ENCODE peak calls at places on chromosomes 3 and 15, in seven cellular contexts. P is right lobe of liver, U is ovary, V is transverse colon, J is lower leg skin, E is GM12892, G is sigmoid colon. C is an unnamed sample.

GRCh38 chr15:60541784-60542617 is 63.1 kb upstream of the ICE2 start:
- DNase-seq in G (no peak), J (no peak), V (no peak), P (no peak), E (no peak), U (no peak), C (no peak)

GRCh38 chr15:58748787-58749531 is 548 bp downstream of the ADAM10 start:
- DNase-seq in P (peak), U (peak), J (peak), V (peak), G (peak), E (peak), C (peak)

GRCh38 chr3:148540266-148540665 is 157.4 kb upstream of the AGTR1 start:
- DNase-seq in U (no peak), E (no peak), P (no peak), V (no peak), J (no peak), G (no peak), C (no peak)

GRCh38 chr15:87080547-87080946 is 1000.9 kb downstream of the AGBL1 start:
- DNase-seq in J (no peak), E (no peak), G (no peak), V (no peak), P (no peak), U (no peak), C (no peak)

GRCh38 chr3:59127071-59127470 is 77.2 kb upstream of the CFAP20DC start:
- DNase-seq in P (no peak), J (no peak), G (no peak), E (no peak), V (no peak), U (no peak), C (no peak)

GRCh38 chr15:75008249-75009017 is 13.1 kb downstream of the SCAMP5 start:
- DNase-seq in V (no peak), J (no peak), U (no peak), G (no peak), E (no peak), P (no peak), C (no peak)

GRCh38 chr15:91420689-91421088 is 320.6 kb downstream of the SV2B start:
- DNase-seq in P (no peak), J (no peak), G (no peak), U (no peak), E (no peak), V (no peak), C (no peak)

GRCh38 chr3:58005662-58006061 is 2.6 kb upstream of the FLNB start:
- DNase-seq in E (no peak), G (no peak), V (no peak), U (no peak), J (no peak), P (no peak), C (no peak)

GRCh38 chr15:60121845-60122244 is 117.7 kb downstream of the FOXB1 start:
- DNase-seq in U (no peak), G (no peak), E (no peak), J (no peak), P (no peak), V (no peak), C (no peak)

GRCh38 chr3:194596906-194597305 is 36.3 kb downstream of the TMEM44 start:
- DNase-seq in J (no peak), U (no peak), P (no peak), V (no peak), E (no peak), G (no peak), C (no peak)

GRCh38 chr3:42489116-42489936 is 13.1 kb upstream of the VIPR1 start:
- DNase-seq in G (peak), V (no peak), E (no peak), J (peak), U (peak), P (no peak), C (no peak)

GRCh38 chr3:138186216-138186615 is 885 bp upstream of the ARMC8 start:
- DNase-seq in J (no peak), U (no peak), E (no peak), G (no peak), P (no peak), V (no peak), C (peak)

GRCh38 chr3:138184994-138185393 is 2.1 kb upstream of the ARMC8 start:
- DNase-seq in P (no peak), V (no peak), U (no peak), G (no peak), E (no peak), J (no peak), C (no peak)

GRCh38 chr3:138188013-138188352 is 882 bp downstream of the ARMC8 start:
- DNase-seq in G (peak), P (no peak), J (no peak), V (no peak), U (peak), E (peak), C (peak)

GRCh38 chr3:138186803-138187295 is 252 bp upstream of the ARMC8 start:
- DNase-seq in J (peak), G (peak), U (peak), P (peak), E (peak), V (peak), C (peak)

DNA sequence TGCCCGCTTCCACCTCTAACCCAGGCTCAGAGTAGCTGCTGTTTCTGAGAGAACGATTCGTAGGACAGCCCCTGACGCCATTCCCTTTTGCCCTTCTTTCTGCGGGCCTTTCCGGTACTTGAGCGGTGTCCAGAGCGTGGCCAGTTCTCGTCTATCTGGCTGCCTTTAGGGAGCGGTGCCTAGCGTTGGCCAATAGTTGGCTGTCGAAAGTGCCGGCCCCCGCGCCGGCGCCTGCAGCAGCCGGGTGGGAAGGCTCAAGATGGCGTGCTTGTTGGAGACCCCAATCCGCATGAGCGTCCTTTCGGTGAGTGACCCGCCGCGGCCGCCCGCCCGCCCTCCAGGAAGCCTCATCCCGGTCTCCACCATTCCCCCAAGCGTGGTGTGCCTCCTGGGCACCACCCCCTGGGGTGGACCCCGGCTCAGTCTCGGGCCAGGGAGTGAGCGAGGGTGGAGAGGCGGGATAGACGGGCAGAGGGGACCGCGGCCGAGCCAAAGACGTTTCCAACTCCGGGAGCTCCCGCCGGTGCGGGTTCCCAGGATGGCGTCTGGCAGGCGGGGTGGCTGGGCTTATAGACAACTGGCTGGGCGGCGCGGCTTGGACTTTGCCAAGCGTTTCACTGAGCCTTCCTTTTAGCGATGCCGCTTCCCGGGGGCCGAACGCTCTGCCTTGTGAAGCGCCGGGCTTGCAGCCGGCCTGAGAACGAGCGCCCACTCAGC is at the start of gene ARMC8:
- DNase-seq in J (peak), U (peak), E (peak), G (peak), P (peak), V (peak), C (no peak)
- TF ChIP-seq POLR2A in J (no peak), U (peak), E (peak), G (peak), P (peak), V (peak), C (peak)

GRCh38 chr3:45486136-45486535 is 97.8 kb downstream of the LARS2 start:
- DNase-seq in G (no peak), J (no peak), U (no peak), E (no peak), P (no peak), V (no peak), C (no peak)
- TF ChIP-seq POLR2A in G (no peak), J (no peak), U (no peak), E (no peak), P (no peak), V (no peak), C (no peak)

GRCh38 chr3:155069729-155070128 is 10.4 kb upstream of the MME start:
- DNase-seq in V (no peak), E (no peak), P (no peak), G (no peak), J (no peak), U (no peak), C (no peak)
- TF ChIP-seq POLR2A in V (no peak), E (no peak), P (no peak), G (no peak), J (no peak), U (no peak), C (no peak)

DNA sequence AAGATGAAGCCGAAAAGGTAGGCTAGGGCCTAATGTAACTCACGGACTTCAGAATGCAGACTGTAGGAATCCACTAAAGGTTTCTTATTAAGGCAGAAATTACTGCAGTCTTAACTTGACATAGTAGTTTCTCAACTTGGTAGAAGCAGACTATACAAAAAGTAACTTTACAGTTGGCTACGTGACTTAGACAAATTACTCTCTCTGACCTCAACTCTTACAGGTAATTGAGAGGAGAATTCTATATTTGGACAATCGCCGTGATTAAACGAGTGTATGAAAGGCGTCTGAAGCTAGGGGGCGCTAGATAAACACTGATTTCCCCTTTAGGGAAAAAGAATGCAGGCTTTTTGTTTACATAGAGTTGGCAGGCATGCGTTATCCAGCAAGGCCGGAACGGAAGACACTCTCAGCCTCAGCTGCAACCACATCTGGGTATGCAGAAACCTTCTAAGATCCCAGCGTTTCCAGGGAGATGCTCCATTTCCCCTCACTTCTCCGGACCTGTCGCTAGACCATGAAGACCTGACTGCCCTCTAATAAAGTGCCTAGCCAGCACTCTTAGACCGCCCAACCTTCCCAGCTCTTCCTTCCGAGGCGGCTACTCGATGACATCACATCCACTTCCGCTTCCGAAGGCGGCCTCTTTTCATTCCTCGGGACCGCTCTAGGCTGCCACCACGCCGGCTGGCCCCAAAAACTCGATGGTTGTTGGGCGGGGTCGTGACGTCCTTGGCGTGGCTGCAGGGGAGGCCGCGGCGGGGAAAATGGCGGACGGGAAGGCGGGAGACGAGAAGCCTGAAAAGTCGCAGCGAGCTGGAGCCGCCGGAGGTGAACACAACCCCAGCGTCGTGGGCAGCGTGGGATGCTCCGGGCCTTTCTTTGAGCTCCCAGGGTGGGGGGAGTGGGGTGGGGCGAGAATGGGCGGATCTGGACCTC is at the start of gene PCNP:
- DNase-seq in J (peak), E (peak), V (peak), P (peak), U (peak), G (peak), C (peak)
- TF ChIP-seq POLR2A in J (no peak), E (peak), V (peak), P (peak), U (peak), G (peak), C (peak)

GRCh38 chr3:100043271-100043670 is 71.0 kb downstream of the FILIP1L start:
- DNase-seq in E (no peak), U (no peak), J (no peak), V (no peak), P (no peak), G (no peak), C (no peak)

GRCh38 chr3:100041328-100041749 is 73.0 kb downstream of the FILIP1L start:
- DNase-seq in J (no peak), V (no peak), U (no peak), E (no peak), G (no peak), P (no peak), C (no peak)

GRCh38 chr3:100042577-100042981 is 71.7 kb downstream of the FILIP1L start:
- DNase-seq in J (no peak), V (no peak), U (no peak), P (no peak), E (no peak), G (no peak), C (no peak)

GRCh38 chr3:100040846-100041245 is 73.5 kb downstream of the FILIP1L start:
- DNase-seq in E (no peak), P (no peak), G (no peak), U (no peak), J (no peak), V (no peak), C (no peak)

DNA sequence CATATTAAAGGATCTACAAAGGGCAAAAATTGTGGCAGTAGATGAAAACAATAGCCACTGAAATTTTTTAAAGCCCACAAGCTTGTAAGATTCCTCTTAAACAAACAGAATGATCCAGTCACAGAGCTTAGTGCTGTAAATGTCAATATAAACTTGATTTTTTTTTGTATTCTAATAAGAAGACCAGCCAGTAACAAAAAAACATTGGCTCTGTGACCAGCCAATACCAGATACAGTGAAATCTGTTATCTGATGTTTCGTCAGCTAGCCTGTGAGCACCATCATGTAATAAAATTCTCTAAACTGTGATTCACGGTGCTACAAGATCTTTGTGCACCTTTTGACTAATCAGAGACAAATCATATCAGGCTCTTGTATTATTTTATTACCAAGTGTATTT is 72.2 kb downstream of the FILIP1L start:
- DNase-seq in G (no peak), E (no peak), P (no peak), U (no peak), J (no peak), V (no peak), C (no peak)
- TF ChIP-seq POLR2A in G (no peak), E (no peak), P (no peak), U (no peak), J (no peak), V (no peak), C (no peak)

GRCh38 chr15:73330206-73331051 is 38.3 kb downstream of the HCN4 start:
- DNase-seq in P (peak), U (no peak), V (no peak), E (no peak), J (no peak), G (peak), C (no peak)

GRCh38 chr15:73329501-73330200 is 39.1 kb downstream of the HCN4 start:
- DNase-seq in J (no peak), E (no peak), G (peak), U (no peak), P (peak), V (no peak), C (no peak)

GRCh38 chr15:73328149-73328820 is 40.5 kb downstream of the HCN4 start:
- DNase-seq in U (no peak), V (no peak), J (no peak), G (peak), P (peak), E (no peak), C (no peak)

GRCh38 chr15:73331501-73331900 is 37.3 kb downstream of the HCN4 start:
- DNase-seq in G (peak), V (no peak), E (no peak), U (no peak), P (peak), J (no peak), C (no peak)

DNA sequence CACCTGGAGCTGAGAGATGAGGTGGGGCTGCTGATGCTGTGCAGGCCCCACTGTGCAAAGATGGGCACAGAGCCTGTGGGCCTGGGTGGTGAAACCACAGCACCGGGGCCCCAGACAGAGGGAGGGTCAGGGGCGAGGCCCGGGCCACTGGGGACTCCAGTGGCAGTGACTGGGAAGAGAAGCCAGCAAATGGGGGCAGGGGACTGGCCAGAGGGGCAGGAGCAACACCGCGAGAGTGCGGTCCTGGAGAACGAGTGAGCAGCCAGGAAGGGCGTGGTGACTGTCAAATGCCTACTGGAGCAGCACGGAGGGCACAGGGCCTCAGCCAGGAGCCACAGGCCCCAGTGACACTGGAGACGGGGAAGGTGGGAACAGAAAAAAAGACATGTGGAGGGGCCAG is 39.8 kb downstream of the HCN4 start:
- DNase-seq in V (no peak), P (peak), U (no peak), E (no peak), J (no peak), G (peak), C (no peak)
- TF ChIP-seq POLR2A in V (no peak), P (no peak), U (no peak), E (no peak), J (no peak), G (no peak), C (no peak)

DNA sequence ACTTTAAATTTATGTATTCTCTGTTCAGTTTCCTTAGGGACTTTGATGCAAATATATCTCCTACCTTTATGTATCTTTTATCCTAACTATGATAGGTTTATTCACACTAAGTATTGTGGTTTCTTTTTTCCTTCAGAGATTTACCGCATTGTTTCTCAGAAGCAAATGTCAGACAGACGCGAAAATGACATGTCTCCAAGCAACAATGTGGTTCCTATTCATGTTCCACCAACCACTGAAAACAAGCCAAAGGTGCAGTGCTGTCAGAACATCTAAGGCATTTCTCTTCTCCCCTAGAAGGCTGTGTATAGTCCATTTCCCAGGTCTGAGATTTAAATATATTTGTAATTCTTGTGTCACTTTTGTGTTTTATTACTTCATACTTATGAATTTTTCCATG is 18.3 kb downstream of the RAB11A start:
- DNase-seq in P (no peak), V (no peak), U (no peak), E (no peak), J (no peak), G (no peak), C (no peak)
- TF ChIP-seq POLR2A in P (no peak), V (no peak), U (no peak), E (no peak), J (no peak), G (no peak), C (no peak)

GRCh38 chr3:71873093-71873611 is 88.2 kb upstream of the PROK2 start:
- DNase-seq in U (no peak), G (no peak), V (no peak), P (no peak), J (no peak), E (no peak), C (no peak)
- TF ChIP-seq POLR2A in U (no peak), G (no peak), V (no peak), P (no peak), J (no peak), E (no peak), C (no peak)

GRCh38 chr15:31326729-31327673 is at the start of gene KLF13:
- DNase-seq in J (peak), U (peak), V (peak), E (peak), G (peak), P (peak), C (peak)
- TF ChIP-seq POLR2A in J (no peak), U (peak), V (no peak), E (no peak), G (no peak), P (peak), C (peak)

GRCh38 chr15:100723323-100723801 is 121.0 kb downstream of the ASB7 start:
- DNase-seq in V (no peak), G (no peak), P (no peak), J (no peak), E (no peak), U (no peak), C (no peak)

GRCh38 chr15:100722551-100723322 is 120.3 kb downstream of the ASB7 start:
- DNase-seq in V (no peak), P (no peak), G (no peak), U (no peak), E (no peak), J (no peak), C (no peak)

GRCh38 chr15:100725121-100726069 is 123.0 kb downstream of the ASB7 start:
- DNase-seq in U (no peak), J (peak), G (no peak), E (no peak), P (no peak), V (no peak), C (no peak)

GRCh38 chr15:100720406-100720967 is 118.1 kb downstream of the ASB7 start:
- DNase-seq in V (no peak), G (no peak), P (no peak), J (peak), U (no peak), E (no peak), C (no peak)

DNA sequence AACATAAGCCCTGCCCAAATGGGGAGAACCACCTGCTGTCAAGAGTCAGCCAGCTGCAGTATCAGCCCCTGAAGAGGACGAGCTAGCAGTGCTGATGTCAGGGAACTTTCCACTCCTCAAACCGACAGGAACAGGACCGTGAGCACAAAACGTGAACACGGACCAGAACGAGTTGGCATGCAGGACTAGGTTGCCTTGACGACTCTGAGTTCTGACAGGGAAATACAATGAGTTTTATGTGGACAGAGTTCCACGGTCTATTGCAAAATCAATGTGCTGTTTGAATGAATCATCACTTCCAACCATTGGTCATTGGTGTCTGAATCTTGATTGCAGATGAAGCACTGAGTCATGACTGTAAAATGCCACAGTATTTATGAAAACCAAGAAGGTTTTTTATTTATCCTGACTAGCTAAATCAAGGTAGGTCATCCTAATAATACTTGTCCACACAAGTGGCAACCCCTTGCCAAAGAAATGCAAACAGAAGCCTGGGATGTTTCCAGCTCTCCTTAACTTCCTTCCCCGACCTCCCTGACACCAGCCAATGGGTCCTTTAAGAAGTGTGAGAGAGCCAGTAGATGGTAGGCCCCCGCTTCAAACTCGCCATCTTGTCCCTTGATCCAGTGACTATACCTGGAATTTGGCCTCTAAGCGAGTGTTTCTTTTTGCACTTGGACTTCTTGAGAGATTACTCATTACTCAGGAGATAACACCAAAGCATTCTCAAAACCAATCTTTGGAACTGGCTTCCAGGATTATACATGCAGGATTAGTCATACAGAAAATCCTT is 119.6 kb downstream of the ASB7 start:
- DNase-seq in P (peak), E (no peak), U (peak), G (peak), V (peak), J (peak), C (no peak)
- TF ChIP-seq POLR2A in P (no peak), E (no peak), U (no peak), G (no peak), V (no peak), J (no peak), C (no peak)